ENCODE peak calls at places on chromosomes 13 and 19, in five cellular contexts. R is glutamatergic neuron, Y is GM23338, E is endothelial cell, H is neural progenitor cell. I is an unnamed sample.

GRCh38 chr13:49749852-49750251 is 42.6 kb downstream of the KPNA3 start:
- DNase-seq in R (no peak), Y (no peak), E (no peak), H (no peak), I (no peak)

GRCh38 chr13:30681489-30682242 is 53.7 kb upstream of the ALOX5AP start:
- DNase-seq in R (no peak), Y (no peak), E (no peak), H (no peak), I (no peak)

GRCh38 chr13:49620170-49620621 is 8.1 kb upstream of the ARL11 start:
- DNase-seq in R (no peak), Y (no peak), E (no peak), H (no peak), I (no peak)

GRCh38 chr13:111252449-111253124 is 67.9 kb upstream of the TEX29 start:
- DNase-seq in R (no peak), Y (no peak), E (no peak), H (no peak), I (no peak)

GRCh38 chr13:93286047-93286446 is 59.4 kb downstream of the GPC6 start:
- DNase-seq in R (no peak), Y (no peak), E (no peak), H (peak), I (no peak)

GRCh38 chr19:19677579-19677978 is 8.9 kb downstream of the ZNF101 start:
- DNase-seq in R (no peak), Y (no peak), E (no peak), H (no peak), I (no peak)

GRCh38 chr13:112068531-112069062 is 1.6 kb downstream of the SOX1 start:
- DNase-seq in R (peak), Y (no peak), E (no peak), H (peak), I (no peak)

GRCh38 chr13:21006141-21007005 is 55.0 kb downstream of the LATS2 start:
- DNase-seq in R (no peak), Y (no peak), E (no peak), H (peak), I (no peak)

GRCh38 chr19:20325151-20325550 is 158.1 kb downstream of the ZNF486 start:
- DNase-seq in R (no peak), Y (no peak), E (no peak), H (no peak), I (no peak)

GRCh38 chr19:16714702-16715294 is 4.8 kb upstream of the NWD1 start:
- DNase-seq in R (peak), Y (peak), E (peak), H (peak), I (peak)

GRCh38 chr13:105918842-105919741 is 616.4 kb downstream of the EFNB2 start:
- DNase-seq in R (peak), Y (peak), E (no peak), H (no peak), I (no peak)

GRCh38 chr19:45059258-45059965 is 16.9 kb downstream of the ZNF296 start:
- DNase-seq in R (peak), Y (peak), E (peak), H (peak), I (peak)

GRCh38 chr19:56994251-56995017 is 125.4 kb upstream of the USP29 start:
- DNase-seq in R (no peak), Y (no peak), E (no peak), H (no peak), I (no peak)
- TF ChIP-seq CTCF in R (no peak), Y (no peak), E (no peak), H (no peak), I (no peak)

DNA sequence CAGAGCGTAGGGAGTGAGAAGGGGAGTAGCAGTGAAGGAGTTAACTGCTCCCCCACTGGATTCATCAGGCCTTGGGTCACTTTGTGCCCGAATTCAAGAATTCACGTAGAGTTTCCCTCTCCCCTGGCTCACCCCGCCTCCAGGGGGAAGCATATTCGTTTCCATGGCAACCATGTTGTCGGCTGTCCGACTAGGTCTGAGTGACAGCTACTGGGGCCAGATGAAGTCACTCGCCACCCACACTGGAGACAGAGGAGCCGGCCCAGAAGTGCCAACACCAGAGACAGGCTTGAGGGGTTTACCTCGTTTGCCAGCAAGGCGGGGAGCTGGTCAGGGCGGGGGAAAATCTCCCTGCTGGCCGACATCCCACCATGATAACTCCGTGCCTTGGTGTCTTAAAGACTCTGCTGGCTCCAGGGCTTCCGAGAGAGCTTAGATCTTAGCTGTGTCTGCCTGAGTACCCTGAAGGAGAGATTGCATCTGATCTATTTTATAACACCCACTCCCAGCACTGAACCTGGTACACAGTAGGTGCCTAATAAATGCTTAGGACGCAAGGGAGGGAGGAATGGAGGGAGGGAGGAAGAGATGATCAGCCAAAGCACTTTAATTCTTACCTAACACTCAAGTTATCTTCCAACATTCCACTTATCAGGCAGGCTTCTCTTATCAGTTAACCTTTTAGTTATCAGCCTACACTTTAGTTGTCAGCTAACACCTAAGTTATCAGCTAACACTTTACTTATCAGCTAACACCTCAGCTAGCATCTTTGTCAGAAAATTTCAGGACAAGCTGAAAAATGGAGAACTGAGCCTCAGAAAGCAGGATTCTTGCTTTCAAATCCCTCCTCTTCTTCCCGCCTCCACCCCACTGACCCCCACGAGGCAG is 57.2 kb upstream of the ZNRF4 start:
- DNase-seq in R (peak), Y (peak), E (peak), H (peak), I (no peak)
- TF ChIP-seq CTCF in R (no peak), Y (peak), E (no peak), H (peak), I (no peak)

DNA sequence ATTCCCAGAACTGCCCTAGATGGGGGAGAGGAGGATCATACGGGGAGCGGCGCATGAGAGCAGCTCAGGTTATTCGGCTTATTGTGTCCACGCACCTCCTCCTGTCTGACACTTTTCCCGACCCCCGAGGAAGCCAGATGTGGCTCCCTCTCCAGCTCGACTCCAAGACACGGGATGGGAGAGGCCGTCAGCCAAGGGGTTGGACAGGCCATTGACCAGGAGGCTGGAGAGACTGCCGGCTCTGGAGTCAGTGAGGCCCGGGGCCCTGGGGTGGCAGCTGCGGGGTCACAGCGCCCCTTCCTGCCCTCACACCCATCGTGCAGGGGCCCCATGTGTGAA is 2.9 kb downstream of the DMKN start:
- DNase-seq in R (no peak), Y (no peak), E (no peak), H (no peak), I (no peak)
- TF ChIP-seq CTCF in R (peak), Y (no peak), E (peak), H (no peak), I (no peak)

GRCh38 chr19:46404884-46405658 is 8.3 kb downstream of the CCDC8 start:
- DNase-seq in R (peak), Y (peak), E (no peak), H (peak), I (no peak)
- TF ChIP-seq CTCF in R (peak), Y (peak), E (no peak), H (peak), I (peak)